ENCODE peak calls at places on chromosomes 2 and 18, in five cellular contexts. T is K562, E is GM12878, K is endothelial cell of umbilical vein, W is stomach. V is an unnamed sample.

GRCh38 chr2:159637988-159638501 is 21.7 kb upstream of the BAZ2B start:
- DNase-seq in T (no peak), E (no peak), K (no peak), W (no peak), V (no peak)

GRCh38 chr2:128421861-128422311 is 103.2 kb upstream of the HS6ST1 start:
- DNase-seq in T (no peak), E (no peak), K (no peak), W (peak), V (no peak)

GRCh38 chr2:207505180-207505579 is 24.6 kb upstream of the CREB1 start:
- DNase-seq in T (no peak), E (no peak), K (no peak), W (no peak), V (no peak)

GRCh38 chr2:228675042-228675441 is 493.6 kb upstream of the SPHKAP start:
- DNase-seq in T (no peak), E (no peak), K (no peak), W (no peak), V (no peak)

GRCh38 chr18:44887227-44887631 is 206.5 kb downstream of the SETBP1 start:
- DNase-seq in T (no peak), E (peak), K (no peak), W (peak), V (peak)

GRCh38 chr2:45379399-45380087 is 231.5 kb downstream of the SRBD1 start:
- DNase-seq in T (no peak), E (no peak), K (no peak), W (no peak), V (no peak)

GRCh38 chr2:111919794-111920608 is 21.6 kb downstream of the MERTK start:
- DNase-seq in T (no peak), E (no peak), K (peak), W (peak), V (no peak)

GRCh38 chr18:37188016-37188791 is 359.3 kb downstream of the KIAA1328 start:
- DNase-seq in T (no peak), E (no peak), K (no peak), W (no peak), V (no peak)

GRCh38 chr2:160022162-160022561 is 40.3 kb downstream of the PLA2R1 start:
- DNase-seq in T (peak), E (no peak), K (peak), W (no peak), V (peak)

GRCh38 chr2:213121677-213122076 is 29.7 kb downstream of the IKZF2 start:
- DNase-seq in T (no peak), E (no peak), K (no peak), W (no peak), V (no peak)

GRCh38 chr2:105618351-105618659 is 126.4 kb upstream of the NCK2 start:
- DNase-seq in T (no peak), E (no peak), K (no peak), W (no peak), V (no peak)
- TF ChIP-seq POLR2A in T (no peak), E (no peak), K (no peak), W (no peak), V (no peak)

GRCh38 chr2:216765810-216766259 is 70.5 kb upstream of the IGFBP5 start:
- DNase-seq in T (peak), E (no peak), K (no peak), W (no peak), V (no peak)

GRCh38 chr2:216773072-216773471 is 77.7 kb upstream of the IGFBP5 start:
- DNase-seq in T (peak), E (no peak), K (no peak), W (no peak), V (no peak)

GRCh38 chr2:216774180-216774579 is 78.8 kb upstream of the IGFBP5 start:
- DNase-seq in T (no peak), E (no peak), K (no peak), W (no peak), V (no peak)

GRCh38 chr2:216770050-216770449 is 74.7 kb upstream of the IGFBP5 start:
- DNase-seq in T (peak), E (no peak), K (no peak), W (no peak), V (no peak)

GRCh38 chr2:216768908-216769401 is 73.6 kb upstream of the IGFBP5 start:
- DNase-seq in T (peak), E (no peak), K (no peak), W (no peak), V (no peak)
- TF ChIP-seq POLR2A in T (no peak), E (no peak), K (no peak), W (no peak), V (no peak)

GRCh38 chr2:47145466-47145865 is 9.6 kb downstream of the STPG4 start:
- DNase-seq in T (no peak), E (no peak), K (no peak), W (no peak), V (no peak)
- TF ChIP-seq POLR2A in T (no peak), E (no peak), K (no peak), W (no peak), V (no peak)

GRCh38 chr2:238287702-238288649 is at the start of gene PER2:
- DNase-seq in T (peak), E (no peak), K (peak), W (peak), V (peak)

GRCh38 chr2:238286987-238287386 is 1.4 kb downstream of the PER2 start:
- DNase-seq in T (no peak), E (no peak), K (no peak), W (no peak), V (no peak)

GRCh38 chr2:238290079-238290478 is 1.7 kb upstream of the PER2 start:
- DNase-seq in T (peak), E (no peak), K (peak), W (peak), V (no peak)

GRCh38 chr2:238289574-238289973 is 1.2 kb upstream of the PER2 start:
- DNase-seq in T (peak), E (no peak), K (no peak), W (no peak), V (no peak)

DNA sequence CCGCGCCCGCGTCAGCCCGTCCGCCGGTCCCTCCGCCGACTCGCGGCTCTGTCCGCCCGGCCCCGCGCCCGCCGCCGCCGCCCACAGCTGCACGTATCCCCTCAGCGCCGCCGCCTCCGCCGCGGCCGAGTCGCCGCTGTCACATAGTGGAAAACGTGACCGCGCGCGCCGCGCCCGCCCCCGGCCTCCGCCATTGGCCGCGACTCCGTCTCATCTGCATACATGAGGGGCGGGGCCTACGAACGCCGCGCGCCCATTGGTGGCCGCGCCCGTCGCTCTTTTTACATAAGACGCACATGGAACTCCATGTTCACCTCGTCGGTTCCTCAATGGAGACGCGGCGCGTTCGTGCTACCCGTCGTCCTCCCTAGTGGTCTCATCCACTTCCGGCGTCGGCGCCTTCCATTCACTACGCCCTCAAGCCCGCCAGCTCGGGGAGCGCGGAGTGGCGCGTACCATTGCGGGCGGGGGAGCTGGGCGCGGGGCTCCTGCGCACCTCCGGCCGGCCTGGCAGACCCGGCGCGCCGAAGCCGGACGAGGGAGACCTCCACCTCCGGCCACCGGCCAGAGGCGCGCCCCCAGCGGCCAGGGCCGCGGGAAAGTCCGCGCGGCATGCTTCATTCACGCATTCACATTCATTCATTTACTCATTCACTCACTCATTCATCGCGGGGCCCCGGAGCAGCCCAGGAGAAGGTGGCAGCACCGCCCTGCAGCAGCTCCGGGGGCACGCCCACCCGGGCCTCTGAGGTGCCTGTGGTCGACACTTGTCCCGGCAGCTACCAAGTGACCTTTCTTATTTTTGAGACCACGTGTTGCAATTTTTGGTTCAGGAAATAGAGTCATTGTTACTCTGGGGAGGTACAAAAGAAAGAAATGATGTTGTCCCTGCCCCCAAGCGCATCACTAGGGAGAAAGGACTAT is 502 bp upstream of the PER2 start:
- DNase-seq in T (peak), E (peak), K (peak), W (peak), V (peak)
- TF ChIP-seq POLR2A in T (peak), E (peak), K (no peak), W (no peak), V (peak)